ENCODE peak calls at places on chromosomes 7 and 10, in six cellular contexts. One of them, this sample, is unnamed.
A peak's percentile ranks its signal among the peaks of the same experiment; 100 is the strongest.

GRCh38 chr7:154914580-154915380 is 88.1 kb downstream of the PAXIP1 start:
- DNase-seq in endodermal cell: peak; percentile 74
- DNase-seq in tibial artery: no peak
- DNase-seq in testis: no peak
- DNase-seq in lower leg skin: no peak
- DNase-seq in CD4-positive, CD25-positive, alpha-beta regulatory T cell: no peak
- DNase-seq in this sample: no peak

GRCh38 chr10:13705526-13706169 is 118.9 kb downstream of the PRPF18 start:
- DNase-seq in endodermal cell: no peak
- DNase-seq in lower leg skin: no peak
- DNase-seq in tibial artery: no peak
- DNase-seq in CD4-positive, CD25-positive, alpha-beta regulatory T cell: no peak
- DNase-seq in testis: no peak
- DNase-seq in this sample: no peak

GRCh38 chr10:86284355-86285105 is 82.1 kb downstream of the GRID1 start:
- DNase-seq in CD4-positive, CD25-positive, alpha-beta regulatory T cell: no peak
- DNase-seq in lower leg skin: no peak
- DNase-seq in endodermal cell: peak; percentile 28
- DNase-seq in tibial artery: no peak
- DNase-seq in testis: no peak
- DNase-seq in this sample: no peak

GRCh38 chr7:108637049-108637621 is 67.5 kb downstream of the DNAJB9 start:
- DNase-seq in CD4-positive, CD25-positive, alpha-beta regulatory T cell: no peak
- DNase-seq in tibial artery: no peak
- DNase-seq in endodermal cell: no peak
- DNase-seq in lower leg skin: no peak
- DNase-seq in testis: no peak
- DNase-seq in this sample: no peak

GRCh38 chr10:61792097-61792496 is 109.4 kb upstream of the ARID5B start:
- DNase-seq in testis: no peak
- DNase-seq in endodermal cell: no peak
- DNase-seq in lower leg skin: no peak
- DNase-seq in CD4-positive, CD25-positive, alpha-beta regulatory T cell: no peak
- DNase-seq in tibial artery: no peak
- DNase-seq in this sample: no peak

GRCh38 chr10:24871006-24871405 is 81.4 kb downstream of the PRTFDC1 start:
- DNase-seq in endodermal cell: no peak
- DNase-seq in lower leg skin: no peak
- DNase-seq in CD4-positive, CD25-positive, alpha-beta regulatory T cell: no peak
- DNase-seq in testis: no peak
- DNase-seq in tibial artery: no peak
- DNase-seq in this sample: no peak

GRCh38 chr7:2688409-2689342 is 674 bp downstream of the AMZ1 start:
- DNase-seq in lower leg skin: no peak
- DNase-seq in CD4-positive, CD25-positive, alpha-beta regulatory T cell: no peak
- DNase-seq in tibial artery: no peak
- DNase-seq in testis: no peak
- DNase-seq in endodermal cell: peak; percentile 73
- DNase-seq in this sample: no peak

GRCh38 chr10:28300027-28300426 is 2.8 kb downstream of the MPP7 start:
- DNase-seq in endodermal cell: no peak
- DNase-seq in tibial artery: no peak
- DNase-seq in CD4-positive, CD25-positive, alpha-beta regulatory T cell: peak; percentile 54
- DNase-seq in testis: no peak
- DNase-seq in lower leg skin: no peak
- DNase-seq in this sample: no peak

GRCh38 chr7:7438851-7439250 is 96.8 kb downstream of the COL28A1 start:
- DNase-seq in lower leg skin: no peak
- DNase-seq in testis: no peak
- DNase-seq in endodermal cell: no peak
- DNase-seq in tibial artery: no peak
- DNase-seq in CD4-positive, CD25-positive, alpha-beta regulatory T cell: no peak
- DNase-seq in this sample: no peak

GRCh38 chr7:106070567-106071254 is 41.4 kb downstream of the SYPL1 start:
- DNase-seq in lower leg skin: no peak
- DNase-seq in CD4-positive, CD25-positive, alpha-beta regulatory T cell: no peak
- DNase-seq in testis: no peak
- DNase-seq in endodermal cell: no peak
- DNase-seq in tibial artery: no peak
- DNase-seq in this sample: no peak

GRCh38 chr10:113131611-113132330 is 181.7 kb downstream of the TCF7L2 start:
- DNase-seq in endodermal cell: no peak
- DNase-seq in tibial artery: peak; percentile 36
- DNase-seq in CD4-positive, CD25-positive, alpha-beta regulatory T cell: no peak
- DNase-seq in testis: no peak
- DNase-seq in lower leg skin: no peak
- DNase-seq in this sample: no peak

GRCh38 chr7:155815332-155816191 is 3.3 kb upstream of the SHH start:
- DNase-seq in CD4-positive, CD25-positive, alpha-beta regulatory T cell: peak; percentile 44
- DNase-seq in testis: peak; percentile 67
- DNase-seq in lower leg skin: no peak
- DNase-seq in endodermal cell: peak; percentile 94
- DNase-seq in tibial artery: no peak
- DNase-seq in this sample: peak; percentile 57

GRCh38 chr7:2224934-2225333 is 7.8 kb downstream of the MAD1L1 start:
- DNase-seq in tibial artery: no peak
- DNase-seq in lower leg skin: peak; percentile 50
- DNase-seq in CD4-positive, CD25-positive, alpha-beta regulatory T cell: no peak
- DNase-seq in endodermal cell: no peak
- DNase-seq in testis: no peak
- DNase-seq in this sample: no peak

GRCh38 chr10:27240891-27241639 is 468 bp upstream of the ACBD5 start:
- DNase-seq in endodermal cell: peak; percentile 85
- DNase-seq in tibial artery: no peak
- DNase-seq in CD4-positive, CD25-positive, alpha-beta regulatory T cell: peak; percentile 64
- DNase-seq in testis: no peak
- DNase-seq in lower leg skin: peak; percentile 30
- DNase-seq in this sample: no peak

GRCh38 chr7:1890289-1891235 is 220.5 kb downstream of the ELFN1 start:
- DNase-seq in CD4-positive, CD25-positive, alpha-beta regulatory T cell: no peak
- DNase-seq in tibial artery: no peak
- DNase-seq in endodermal cell: no peak
- DNase-seq in lower leg skin: no peak
- DNase-seq in testis: no peak
- DNase-seq in this sample: no peak

GRCh38 chr7:10474048-10474447 is 499.6 kb upstream of the PHF14 start:
- DNase-seq in testis: no peak
- DNase-seq in endodermal cell: no peak
- DNase-seq in lower leg skin: no peak
- DNase-seq in CD4-positive, CD25-positive, alpha-beta regulatory T cell: no peak
- DNase-seq in tibial artery: no peak
- DNase-seq in this sample: no peak

GRCh38 chr10:17872191-17873091 is 63.3 kb downstream of the MRC1 start:
- DNase-seq in CD4-positive, CD25-positive, alpha-beta regulatory T cell: peak; percentile 42
- DNase-seq in tibial artery: no peak
- DNase-seq in testis: no peak
- DNase-seq in endodermal cell: peak; percentile 64
- DNase-seq in lower leg skin: no peak
- DNase-seq in this sample: peak; percentile 36

GRCh38 chr10:76858721-76859120 is 778.9 kb downstream of the KCNMA1 start:
- DNase-seq in testis: no peak
- DNase-seq in CD4-positive, CD25-positive, alpha-beta regulatory T cell: no peak
- DNase-seq in lower leg skin: no peak
- DNase-seq in endodermal cell: no peak
- DNase-seq in tibial artery: no peak
- DNase-seq in this sample: no peak

GRCh38 chr7:132430863-132431822 is 145.1 kb downstream of the PLXNA4 start:
- DNase-seq in lower leg skin: no peak
- DNase-seq in testis: no peak
- DNase-seq in endodermal cell: no peak
- DNase-seq in CD4-positive, CD25-positive, alpha-beta regulatory T cell: peak; percentile 80
- DNase-seq in tibial artery: no peak
- DNase-seq in this sample: peak; percentile 78

GRCh38 chr10:11625019-11625735 is 13.7 kb upstream of the USP6NL start:
- DNase-seq in CD4-positive, CD25-positive, alpha-beta regulatory T cell: no peak
- DNase-seq in endodermal cell: no peak
- DNase-seq in lower leg skin: no peak
- DNase-seq in tibial artery: no peak
- DNase-seq in testis: no peak
- DNase-seq in this sample: no peak

GRCh38 chr7:149778696-149779501 is 5.5 kb upstream of the ZNF467 start:
- DNase-seq in lower leg skin: no peak
- DNase-seq in testis: no peak
- DNase-seq in tibial artery: no peak
- DNase-seq in endodermal cell: no peak
- DNase-seq in CD4-positive, CD25-positive, alpha-beta regulatory T cell: no peak
- DNase-seq in this sample: no peak

GRCh38 chr7:83541187-83541960 is 107.6 kb downstream of the SEMA3E start:
- DNase-seq in testis: no peak
- DNase-seq in tibial artery: no peak
- DNase-seq in lower leg skin: no peak
- DNase-seq in CD4-positive, CD25-positive, alpha-beta regulatory T cell: no peak
- DNase-seq in endodermal cell: no peak
- DNase-seq in this sample: no peak

GRCh38 chr7:133491319-133491718 is 238.4 kb downstream of the EXOC4 start:
- DNase-seq in tibial artery: no peak
- DNase-seq in CD4-positive, CD25-positive, alpha-beta regulatory T cell: peak; percentile 34
- DNase-seq in testis: no peak
- DNase-seq in lower leg skin: no peak
- DNase-seq in endodermal cell: no peak
- DNase-seq in this sample: no peak
- H3K4me3 ChIP-seq in tibial artery: no peak overlapping the region
- H3K4me3 ChIP-seq in CD4-positive, CD25-positive, alpha-beta regulatory T cell: no peak overlapping the region
- H3K4me3 ChIP-seq in testis: no peak overlapping the region
- H3K4me3 ChIP-seq in lower leg skin: no peak overlapping the region
- H3K4me3 ChIP-seq in endodermal cell: no peak overlapping the region
- H3K4me3 ChIP-seq in this sample: no peak overlapping the region

DNA sequence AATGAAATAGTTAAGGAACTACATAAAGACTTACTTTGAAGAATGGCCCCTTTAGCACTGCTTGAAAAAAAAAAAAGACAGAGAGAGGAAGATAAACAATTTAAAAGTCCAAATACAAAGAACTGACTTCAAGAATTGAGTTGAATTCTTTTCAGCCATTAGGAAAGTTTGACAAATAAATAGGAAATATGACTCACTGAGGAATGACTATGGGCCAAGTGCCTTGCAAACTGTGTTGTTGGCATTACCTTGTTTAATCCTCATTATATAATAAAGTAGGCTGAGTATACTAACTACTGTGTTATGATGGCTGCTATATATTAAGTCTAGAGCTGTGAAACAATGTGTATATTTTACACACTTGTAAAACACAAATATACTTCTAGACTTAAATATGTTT is 151.1 kb downstream of the ELMO1 start:
- DNase-seq in endodermal cell: no peak
- DNase-seq in tibial artery: no peak
- DNase-seq in lower leg skin: no peak
- DNase-seq in testis: no peak
- DNase-seq in CD4-positive, CD25-positive, alpha-beta regulatory T cell: no peak
- DNase-seq in this sample: no peak
- H3K4me3 ChIP-seq in endodermal cell: peak overlapping the region; percentile 30
- H3K4me3 ChIP-seq in tibial artery: no peak overlapping the region
- H3K4me3 ChIP-seq in lower leg skin: no peak overlapping the region
- H3K4me3 ChIP-seq in testis: no peak overlapping the region
- H3K4me3 ChIP-seq in CD4-positive, CD25-positive, alpha-beta regulatory T cell: no peak overlapping the region
- H3K4me3 ChIP-seq in this sample: no peak overlapping the region

GRCh38 chr7:70390251-70390650 is 741.7 kb upstream of the GALNT17 start:
- DNase-seq in endodermal cell: no peak
- DNase-seq in tibial artery: peak; percentile 38
- DNase-seq in testis: no peak
- DNase-seq in CD4-positive, CD25-positive, alpha-beta regulatory T cell: no peak
- DNase-seq in lower leg skin: no peak
- DNase-seq in this sample: no peak

GRCh38 chr7:70392870-70393269 is 739.1 kb upstream of the GALNT17 start:
- DNase-seq in lower leg skin: no peak
- DNase-seq in testis: no peak
- DNase-seq in endodermal cell: peak; percentile 61
- DNase-seq in tibial artery: peak; percentile 23
- DNase-seq in CD4-positive, CD25-positive, alpha-beta regulatory T cell: no peak
- DNase-seq in this sample: no peak

GRCh38 chr7:70392282-70392681 is 739.7 kb upstream of the GALNT17 start:
- DNase-seq in testis: no peak
- DNase-seq in CD4-positive, CD25-positive, alpha-beta regulatory T cell: no peak
- DNase-seq in endodermal cell: no peak
- DNase-seq in lower leg skin: no peak
- DNase-seq in tibial artery: no peak
- DNase-seq in this sample: no peak

GRCh38 chr7:70387197-70387596 is 744.7 kb upstream of the GALNT17 start:
- DNase-seq in testis: no peak
- DNase-seq in lower leg skin: no peak
- DNase-seq in endodermal cell: no peak
- DNase-seq in CD4-positive, CD25-positive, alpha-beta regulatory T cell: no peak
- DNase-seq in tibial artery: peak; percentile 23
- DNase-seq in this sample: no peak

GRCh38 chr7:70389752-70390151 is 742.2 kb upstream of the GALNT17 start:
- DNase-seq in lower leg skin: no peak
- DNase-seq in CD4-positive, CD25-positive, alpha-beta regulatory T cell: no peak
- DNase-seq in endodermal cell: no peak
- DNase-seq in testis: no peak
- DNase-seq in tibial artery: no peak
- DNase-seq in this sample: no peak
- H3K4me3 ChIP-seq in lower leg skin: no peak overlapping the region
- H3K4me3 ChIP-seq in CD4-positive, CD25-positive, alpha-beta regulatory T cell: no peak overlapping the region
- H3K4me3 ChIP-seq in endodermal cell: no peak overlapping the region
- H3K4me3 ChIP-seq in testis: no peak overlapping the region
- H3K4me3 ChIP-seq in tibial artery: no peak overlapping the region
- H3K4me3 ChIP-seq in this sample: no peak overlapping the region

GRCh38 chr10:117424171-117424570 is 48.9 kb upstream of the PDZD8 start:
- DNase-seq in lower leg skin: no peak
- DNase-seq in testis: no peak
- DNase-seq in tibial artery: no peak
- DNase-seq in endodermal cell: no peak
- DNase-seq in CD4-positive, CD25-positive, alpha-beta regulatory T cell: no peak
- DNase-seq in this sample: no peak
- H3K4me3 ChIP-seq in lower leg skin: no peak overlapping the region
- H3K4me3 ChIP-seq in testis: no peak overlapping the region
- H3K4me3 ChIP-seq in tibial artery: no peak overlapping the region
- H3K4me3 ChIP-seq in endodermal cell: no peak overlapping the region
- H3K4me3 ChIP-seq in CD4-positive, CD25-positive, alpha-beta regulatory T cell: no peak overlapping the region
- H3K4me3 ChIP-seq in this sample: no peak overlapping the region

DNA sequence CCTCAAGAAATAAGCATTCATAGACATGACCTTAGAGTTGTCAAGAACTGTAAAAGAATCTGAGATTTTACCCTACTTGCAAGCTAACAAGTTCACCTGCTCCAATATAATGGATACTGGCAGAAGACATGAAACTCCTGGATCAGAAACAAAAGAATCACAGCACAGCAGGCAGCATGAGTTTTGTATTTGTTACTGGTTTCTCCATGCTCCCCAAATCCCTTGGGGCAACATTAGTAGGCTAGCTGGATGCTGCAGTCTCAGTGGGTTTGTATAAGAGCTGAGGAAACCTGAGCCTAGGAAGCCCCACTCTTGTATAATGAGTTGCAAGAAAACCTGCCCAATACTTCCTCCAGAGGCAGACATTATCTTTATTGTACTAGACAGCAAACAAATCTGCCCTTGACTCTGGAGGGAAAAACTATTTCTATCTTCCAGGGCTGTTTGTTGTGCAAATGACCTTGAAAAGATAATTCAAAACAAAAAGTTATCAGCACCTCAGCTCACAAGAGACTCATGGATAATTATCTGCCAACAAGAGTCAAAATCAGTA is 64.8 kb downstream of the ABLIM1 start:
- DNase-seq in tibial artery: no peak
- DNase-seq in CD4-positive, CD25-positive, alpha-beta regulatory T cell: no peak
- DNase-seq in testis: no peak
- DNase-seq in lower leg skin: no peak
- DNase-seq in endodermal cell: no peak
- DNase-seq in this sample: no peak
- H3K4me3 ChIP-seq in tibial artery: no peak overlapping the region
- H3K4me3 ChIP-seq in CD4-positive, CD25-positive, alpha-beta regulatory T cell: no peak overlapping the region
- H3K4me3 ChIP-seq in testis: no peak overlapping the region
- H3K4me3 ChIP-seq in lower leg skin: no peak overlapping the region
- H3K4me3 ChIP-seq in endodermal cell: no peak overlapping the region
- H3K4me3 ChIP-seq in this sample: no peak overlapping the region

GRCh38 chr7:157278791-157279678 is 57.8 kb upstream of the DNAJB6 start:
- DNase-seq in tibial artery: no peak
- DNase-seq in endodermal cell: peak; percentile 73
- DNase-seq in testis: peak; percentile 34
- DNase-seq in CD4-positive, CD25-positive, alpha-beta regulatory T cell: no peak
- DNase-seq in lower leg skin: no peak
- DNase-seq in this sample: no peak
- H3K4me3 ChIP-seq in tibial artery: peak overlapping the region; percentile 55
- H3K4me3 ChIP-seq in endodermal cell: no peak overlapping the region
- H3K4me3 ChIP-seq in testis: peak overlapping the region; percentile 55
- H3K4me3 ChIP-seq in CD4-positive, CD25-positive, alpha-beta regulatory T cell: no peak overlapping the region
- H3K4me3 ChIP-seq in lower leg skin: peak overlapping the region; percentile 22
- H3K4me3 ChIP-seq in this sample: peak overlapping the region; percentile 17